ENCODE peak calls at places on chromosomes 11 and 22, in six cellular contexts. R is cardiac muscle cell, T is upper lobe of right lung, Y is esophagus squamous epithelium, F is suprapubic skin, S is breast epithelium. H is an unnamed sample.

GRCh38 chr11:7640826-7641225 is 32.5 kb downstream of the CYB5R2 start:
- DNase-seq in R (no peak), T (no peak), Y (no peak), F (no peak), S (no peak), H (no peak)

GRCh38 chr22:30905696-30906341 is 62.8 kb downstream of the MORC2 start:
- DNase-seq in R (no peak), T (peak; percentile 50), Y (no peak), F (no peak), S (no peak), H (no peak)

GRCh38 chr11:94127632-94128031 is 1.0 kb upstream of the PANX1 start:
- DNase-seq in R (no peak), T (no peak), Y (no peak), F (no peak), S (no peak), H (no peak)

GRCh38 chr22:46062971-46063631 is 86.1 kb upstream of the WNT7B start:
- DNase-seq in R (no peak), T (peak; percentile 54), Y (no peak), F (peak; percentile 64), S (peak; percentile 43), H (peak; percentile 5)

GRCh38 chr11:57249384-57250319 is 12.6 kb upstream of the APLNR start:
- DNase-seq in R (peak; percentile 79), T (peak; percentile 80), Y (no peak), F (no peak), S (no peak), H (no peak)

GRCh38 chr11:62664405-62665074 is 470 bp downstream of the C11orf98 start:
- DNase-seq in R (peak; percentile 75), T (no peak), Y (no peak), F (no peak), S (peak; percentile 61), H (no peak)

GRCh38 chr22:30650508-30651116 is 15.0 kb downstream of the SLC35E4 start:
- DNase-seq in R (no peak), T (no peak), Y (no peak), F (no peak), S (no peak), H (no peak)

GRCh38 chr11:134853972-134854371 is 441.9 kb upstream of the B3GAT1 start:
- DNase-seq in R (no peak), T (no peak), Y (no peak), F (no peak), S (no peak), H (no peak)

GRCh38 chr22:46576556-46577351 is 39.3 kb upstream of the CELSR1 start:
- DNase-seq in R (peak; percentile 82), T (peak; percentile 81), Y (no peak), F (no peak), S (no peak), H (peak; percentile 6)

GRCh38 chr22:27554106-27554814 is 247.3 kb downstream of the MN1 start:
- DNase-seq in R (no peak), T (no peak), Y (no peak), F (no peak), S (no peak), H (no peak)

GRCh38 chr11:111644922-111645321 is 42.7 kb downstream of the SIK2 start:
- DNase-seq in R (no peak), T (no peak), Y (no peak), F (no peak), S (no peak), H (no peak)

GRCh38 chr11:15819679-15820286 is 536.6 kb downstream of the SOX6 start:
- DNase-seq in R (peak; percentile 69), T (peak; percentile 87), Y (peak; percentile 1), F (no peak), S (peak; percentile 75), H (no peak)

GRCh38 chr11:67572747-67573419 is 10.7 kb upstream of the GSTP1 start:
- DNase-seq in R (peak; percentile 79), T (peak; percentile 77), Y (no peak), F (no peak), S (peak; percentile 59), H (no peak)

GRCh38 chr11:78961938-78962701 is 387.5 kb upstream of the NARS2 start:
- DNase-seq in R (peak; percentile 92), T (no peak), Y (no peak), F (no peak), S (no peak), H (no peak)

GRCh38 chr22:29306830-29307657 is 594 bp downstream of the GAS2L1 start:
- DNase-seq in R (peak; percentile 92), T (peak; percentile 91), Y (no peak), F (no peak), S (peak; percentile 83), H (peak; percentile 88)

GRCh38 chr22:27418261-27418660 is 383.3 kb downstream of the MN1 start:
- DNase-seq in R (no peak), T (no peak), Y (no peak), F (no peak), S (no peak), H (no peak)

GRCh38 chr11:76947190-76947589 is 86.5 kb downstream of the ACER3 start:
- DNase-seq in R (no peak), T (no peak), Y (no peak), F (no peak), S (no peak), H (no peak)

GRCh38 chr11:68581439-68581838 is 102.9 kb upstream of the GAL start:
- DNase-seq in R (no peak), T (peak; percentile 73), Y (no peak), F (no peak), S (no peak), H (no peak)

DNA sequence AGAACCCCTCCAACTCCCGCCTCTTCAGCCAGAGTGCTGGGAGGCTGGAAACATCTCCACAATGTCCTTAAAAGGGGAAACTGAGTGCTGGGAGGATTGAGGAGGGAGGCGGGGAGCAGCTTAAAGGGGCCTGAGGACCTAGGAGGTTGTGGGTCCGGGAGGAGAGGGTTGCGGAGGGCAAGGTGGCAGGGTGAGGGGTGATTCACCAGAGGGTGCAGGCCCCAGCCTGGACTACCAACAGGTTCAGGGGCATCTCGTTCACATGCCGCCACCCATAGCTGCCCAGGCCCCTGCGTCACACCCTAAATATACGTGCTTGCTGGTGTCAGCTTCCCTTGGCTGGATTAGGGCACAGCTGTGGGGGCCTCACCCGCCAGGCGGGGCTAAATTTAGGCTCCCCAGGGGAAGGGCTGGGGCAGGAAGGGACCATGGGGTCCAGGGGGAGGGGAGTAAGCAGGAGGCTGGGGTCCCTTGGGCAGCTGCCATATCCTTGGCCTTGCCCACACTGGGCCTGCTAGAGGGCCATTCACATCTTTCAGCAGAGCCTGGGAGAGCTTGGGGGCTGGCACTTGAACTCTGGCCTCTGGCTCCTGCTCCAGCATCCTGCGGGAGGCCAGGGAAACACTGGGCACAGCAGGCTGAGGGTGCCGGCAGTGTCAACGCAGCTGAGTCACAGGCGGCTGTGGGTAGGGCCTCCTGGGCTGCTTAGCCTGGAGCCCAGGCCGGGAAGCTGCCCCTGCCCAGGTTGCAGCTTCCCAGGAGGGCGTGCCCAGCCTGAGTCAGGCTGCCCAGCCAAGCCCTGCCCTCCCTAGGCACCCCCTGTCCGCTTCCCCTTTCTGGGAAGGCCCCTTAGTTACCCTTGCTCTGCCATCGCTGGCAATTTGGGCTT is 1.3 kb downstream of the EHBP1L1 start:
- DNase-seq in R (no peak), T (peak; percentile 88), Y (no peak), F (no peak), S (no peak), H (peak; percentile 93)
- H3K4me1 ChIP-seq in R (peaks cover 15% of the 10 kb centered on the region), T (peaks cover 42% of the 10 kb centered on the region), Y (peaks cover 78% of the 10 kb centered on the region), F (peaks cover 63% of the 10 kb centered on the region), S (peaks cover 26% of the 10 kb centered on the region), H (peaks cover 30% of the 10 kb centered on the region)

GRCh38 chr11:128469220-128469619 is 118.1 kb downstream of the ETS1 start:
- DNase-seq in R (no peak), T (no peak), Y (no peak), F (no peak), S (no peak), H (no peak)

GRCh38 chr11:128468106-128468505 is 119.3 kb downstream of the ETS1 start:
- DNase-seq in R (no peak), T (no peak), Y (no peak), F (no peak), S (no peak), H (no peak)

GRCh38 chr11:128472128-128473110 is 114.9 kb downstream of the ETS1 start:
- DNase-seq in R (no peak), T (no peak), Y (no peak), F (no peak), S (no peak), H (no peak)

GRCh38 chr11:128471138-128471661 is 116.2 kb downstream of the ETS1 start:
- DNase-seq in R (no peak), T (no peak), Y (no peak), F (no peak), S (no peak), H (no peak)

DNA sequence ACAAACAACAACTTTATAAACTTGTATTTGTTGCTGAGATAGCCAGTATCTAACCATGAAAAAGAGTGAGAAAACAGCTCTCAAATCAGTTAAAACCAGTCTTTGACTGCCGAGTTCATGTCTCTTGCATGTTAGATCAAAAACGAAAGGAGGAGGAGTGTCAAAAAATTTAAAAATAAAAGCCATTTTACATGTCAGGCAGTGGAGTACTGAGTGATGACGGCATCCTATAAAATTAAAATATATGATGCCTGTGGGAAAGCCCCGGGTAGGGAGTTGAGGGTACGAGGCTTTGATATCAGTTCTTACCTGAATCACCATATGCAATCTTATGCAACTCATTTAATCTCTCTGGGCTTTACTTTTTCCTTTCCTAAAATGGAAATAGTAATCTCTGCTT is 117.3 kb downstream of the ETS1 start:
- DNase-seq in R (no peak), T (no peak), Y (no peak), F (no peak), S (no peak), H (no peak)
- H3K4me1 ChIP-seq in R (peaks cover 13% of the 10 kb centered on the region), T (peaks cover 84% of the 10 kb centered on the region), Y (peaks cover 72% of the 10 kb centered on the region), F (peaks cover 50% of the 10 kb centered on the region), S (peaks cover 15% of the 10 kb centered on the region), H (peaks cover 6% of the 10 kb centered on the region)

DNA sequence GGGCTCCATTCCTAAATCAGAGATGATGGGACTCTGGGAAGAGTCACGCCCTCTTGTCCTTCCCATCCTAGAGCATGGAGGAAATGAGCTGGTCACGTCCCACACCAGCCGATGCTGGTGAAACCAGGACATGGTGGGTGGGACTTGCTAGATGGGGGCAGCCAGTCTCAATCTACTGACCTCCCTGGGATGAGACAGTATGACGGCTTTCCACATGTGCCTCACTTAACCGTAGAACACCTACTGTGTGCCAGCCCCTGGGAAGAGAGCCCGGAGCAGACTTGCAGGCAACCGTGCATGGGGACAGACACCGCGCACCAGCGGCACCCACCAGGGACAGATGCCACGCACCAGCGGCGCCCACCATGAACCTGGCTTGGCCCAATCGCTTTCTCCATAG is 3.8 kb downstream of the OSBPL5 start:
- DNase-seq in R (no peak), T (peak; percentile 54), Y (no peak), F (no peak), S (no peak), H (no peak)
- H3K4me1 ChIP-seq in R (peaks cover 39% of the 10 kb centered on the region), T (peaks cover 47% of the 10 kb centered on the region), Y (peaks cover 97% of the 10 kb centered on the region), F (peaks cover 96% of the 10 kb centered on the region), S (peaks cover 20% of the 10 kb centered on the region), H (peaks cover 59% of the 10 kb centered on the region)

DNA sequence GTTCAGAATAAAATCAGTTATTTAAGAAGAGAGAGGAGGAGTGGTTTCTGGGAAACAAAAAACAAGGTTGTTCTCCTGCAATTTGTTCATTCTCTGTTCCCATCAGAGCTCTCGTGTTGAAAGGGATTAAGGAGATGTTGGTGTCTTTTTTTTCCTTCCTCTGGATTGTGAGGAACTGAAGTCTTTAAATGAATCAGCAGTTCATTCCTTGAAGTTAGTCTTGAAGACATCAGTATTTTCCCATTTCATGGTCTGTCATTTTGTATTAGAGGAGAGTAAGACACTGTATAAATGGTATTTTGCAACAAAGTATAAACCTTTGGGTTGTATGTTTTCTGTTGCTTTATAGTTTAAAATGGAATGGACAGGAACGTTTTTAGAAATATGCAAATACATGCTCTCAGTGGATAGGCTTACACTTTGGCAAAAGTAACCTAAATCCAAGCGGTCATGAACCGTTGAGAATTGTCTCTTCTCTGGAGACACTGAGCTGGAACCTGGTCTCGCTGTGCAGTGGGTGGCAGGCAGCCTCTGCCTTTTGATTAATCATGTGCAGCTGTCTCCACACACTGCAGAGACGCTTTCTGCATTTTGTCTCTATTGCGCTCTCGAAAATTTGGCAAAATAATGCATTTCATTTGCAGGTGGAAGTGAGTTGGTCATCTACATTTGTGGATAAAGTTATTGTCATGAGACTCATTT is 33.0 kb downstream of the SAMM50 start:
- DNase-seq in R (no peak), T (peak; percentile 1), Y (no peak), F (no peak), S (no peak), H (no peak)
- H3K4me1 ChIP-seq in R (no peaks in the 10 kb centered on the region), T (no peaks in the 10 kb centered on the region), Y (peaks cover 5% of the 10 kb centered on the region), F (peaks cover 4% of the 10 kb centered on the region), S (no peaks in the 10 kb centered on the region), H (no peaks in the 10 kb centered on the region)

H was measured in ascending aorta.